ENCODE peak calls at places on chromosomes 11 and 22, in eight cellular contexts. W, E, S, L, I, D, T and O are unnamed samples.

GRCh38 chr11:124920870-124921609 is 2.0 kb downstream of the HEPN1 start:
- DNase-seq in W (no peak), E (peak), S (peak), L (peak), I (peak), D (peak), T (peak), O (peak)

GRCh38 chr11:121464352-121464946 is 11.7 kb upstream of the SORL1-AS1 start:
- DNase-seq in W (no peak), E (peak), S (peak), L (peak), I (peak), D (no peak), T (peak), O (peak)

GRCh38 chr11:78110351-78110750 is 29.1 kb downstream of the ALG8 start:
- DNase-seq in W (no peak), E (no peak), S (no peak), L (no peak), I (no peak), D (no peak), T (no peak), O (no peak)

GRCh38 chr11:6319001-6319878 is 1.1 kb downstream of the CAVIN3 start:
- DNase-seq in W (no peak), E (no peak), S (no peak), L (peak), I (peak), D (no peak), T (no peak), O (peak)

GRCh38 chr11:64385953-64386704 is 27.2 kb downstream of the RPS6KA4 start:
- DNase-seq in W (no peak), E (no peak), S (no peak), L (no peak), I (no peak), D (no peak), T (no peak), O (no peak)

GRCh38 chr22:33455036-33455435 is 396.9 kb upstream of the SYN3 start:
- DNase-seq in W (no peak), E (no peak), S (no peak), L (no peak), I (no peak), D (no peak), T (no peak), O (no peak)

GRCh38 chr22:25739659-25740344 is 2.2 kb upstream of the MYO18B start:
- DNase-seq in W (no peak), E (no peak), S (no peak), L (no peak), I (no peak), D (no peak), T (no peak), O (no peak)

GRCh38 chr11:7520011-7520942 is 6.5 kb downstream of the PPFIBP2 start:
- DNase-seq in W (no peak), E (no peak), S (no peak), L (no peak), I (no peak), D (no peak), T (no peak), O (no peak)

GRCh38 chr22:46673677-46674236 is 53.6 kb downstream of the GRAMD4 start:
- DNase-seq in W (no peak), E (no peak), S (no peak), L (no peak), I (no peak), D (no peak), T (no peak), O (no peak)

GRCh38 chr11:134685981-134686380 is 273.9 kb upstream of the B3GAT1 start:
- DNase-seq in W (no peak), E (no peak), S (no peak), L (no peak), I (no peak), D (no peak), T (no peak), O (no peak)

GRCh38 chr11:126490261-126490660 is 134.8 kb downstream of the ST3GAL4 start:
- DNase-seq in W (no peak), E (no peak), S (no peak), L (no peak), I (no peak), D (no peak), T (no peak), O (no peak)

GRCh38 chr11:261624-262023 is 16.6 kb upstream of the NLRP6 start:
- DNase-seq in W (no peak), E (no peak), S (no peak), L (no peak), I (no peak), D (no peak), T (no peak), O (no peak)